ENCODE peak calls at places on chromosomes 5 and 9, in six cellular contexts. T, I, G, C, B and S are unnamed samples.

GRCh38 chr9:15512889-15513288 is 2.1 kb upstream of the PSIP1 start:
- DNase-seq in C (no peak), B (no peak), T (no peak), I (no peak), G (no peak), S (no peak)

GRCh38 chr9:109166771-109167601 is at the start of gene FRRS1L:
- DNase-seq in T (no peak), B (no peak), I (no peak), C (no peak), G (no peak), S (no peak)

GRCh38 chr9:85702881-85703280 is 38.9 kb downstream of the AGTPBP1 start:
- DNase-seq in I (no peak), B (no peak), G (no peak), T (no peak), C (no peak), S (no peak)

GRCh38 chr9:92480332-92480771 is 2.0 kb downstream of the ASPN start:
- DNase-seq in C (no peak), G (no peak), B (no peak), I (peak), T (no peak), S (no peak)

GRCh38 chr5:126358525-126358924 is 64.7 kb upstream of the GRAMD2B start:
- DNase-seq in I (no peak), T (no peak), C (no peak), B (no peak), G (no peak), S (no peak)

GRCh38 chr5:150517272-150518152 is 9.6 kb downstream of the NDST1 start:
- DNase-seq in C (no peak), B (no peak), G (no peak), I (peak), T (no peak), S (no peak)

GRCh38 chr5:113115061-113115460 is 138.5 kb downstream of the DCP2 start:
- DNase-seq in T (no peak), B (no peak), C (no peak), G (no peak), I (no peak), S (no peak)

GRCh38 chr5:57953830-57954229 is 471.2 kb upstream of the ACTBL2 start:
- DNase-seq in G (no peak), I (no peak), C (no peak), B (no peak), T (no peak), S (no peak)

GRCh38 chr5:132662925-132663770 is 5.2 kb downstream of the IL13 start:
- DNase-seq in T (no peak), G (peak), B (no peak), C (no peak), I (no peak), S (no peak)

GRCh38 chr9:122382901-122383850 is 12.4 kb downstream of the PTGS1 start:
- DNase-seq in C (peak), I (no peak), B (no peak), G (no peak), T (no peak), S (no peak)

GRCh38 chr5:32390819-32391591 is 53.5 kb downstream of the ZFR start:
- DNase-seq in B (no peak), I (no peak), G (no peak), C (no peak), T (no peak), S (no peak)

DNA sequence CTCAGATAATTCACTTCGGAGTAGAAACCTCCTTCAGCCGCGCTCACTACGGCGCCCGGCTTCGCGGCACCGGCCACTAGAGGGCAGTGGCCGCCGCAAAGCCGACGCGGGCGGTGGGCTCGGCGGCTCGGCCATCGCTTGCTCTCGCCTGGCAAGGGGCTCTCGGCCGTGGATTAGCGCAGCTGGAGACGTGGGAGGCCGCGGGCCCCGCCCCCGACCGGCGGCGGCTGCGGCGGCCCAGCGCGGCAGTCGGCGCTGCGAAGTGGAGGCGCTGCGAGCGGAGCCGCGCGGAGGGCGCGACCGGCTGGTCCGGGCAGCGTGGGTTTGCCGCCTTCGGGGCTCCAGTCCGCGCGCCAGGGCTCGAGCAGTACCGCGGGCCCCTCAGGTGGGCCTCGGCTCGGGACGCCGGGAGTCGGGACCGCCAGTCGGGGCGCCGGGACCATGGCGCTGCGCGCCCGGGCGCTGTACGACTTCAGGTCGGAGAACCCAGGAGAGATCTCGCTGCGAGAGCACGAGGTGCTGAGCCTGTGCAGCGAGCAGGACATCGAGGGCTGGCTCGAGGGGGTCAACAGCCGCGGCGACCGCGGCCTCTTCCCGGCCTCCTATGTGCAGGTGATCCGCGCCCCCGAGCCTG is at the start of gene SNX18:
- DNase-seq in I (peak), T (peak), B (peak), C (peak), G (peak), S (no peak)
- TF ChIP-seq POLR2AphosphoS5 in I (peak), T (peak), B (no peak), C (peak), G (peak), S (no peak)

GRCh38 chr9:134500931-134501265 is 140.7 kb upstream of the COL5A1 start:
- DNase-seq in I (no peak), G (no peak), C (peak), B (no peak), T (no peak), S (no peak)
- H3K4me3 ChIP-seq in I (no peak), G (no peak), C (no peak), B (no peak), T (no peak), S (no peak)

GRCh38 chr5:72649449-72649848 is 142.2 kb upstream of the ZNF366 start:
- DNase-seq in B (no peak), I (no peak), G (no peak), C (peak), T (no peak), S (no peak)

GRCh38 chr5:72647806-72648205 is 140.6 kb upstream of the ZNF366 start:
- DNase-seq in G (no peak), B (no peak), T (no peak), I (peak), C (no peak), S (no peak)

GRCh38 chr5:72646467-72646866 is 139.3 kb upstream of the ZNF366 start:
- DNase-seq in T (no peak), B (no peak), I (no peak), G (no peak), C (no peak), S (no peak)

GRCh38 chr5:72648511-72648910 is 141.3 kb upstream of the ZNF366 start:
- DNase-seq in T (no peak), C (peak), B (no peak), G (no peak), I (no peak), S (no peak)

GRCh38 chr5:72645447-72645846 is 138.2 kb upstream of the ZNF366 start:
- DNase-seq in B (no peak), C (no peak), I (no peak), G (no peak), T (no peak), S (no peak)
- TF ChIP-seq POLR2AphosphoS5 in B (no peak), C (no peak), I (no peak), G (no peak), T (no peak), S (no peak)

GRCh38 chr9:79686381-79687130 is 114.8 kb downstream of the TLE4 start:
- DNase-seq in B (peak), G (no peak), I (no peak), C (no peak), T (peak), S (no peak)
- H3K4me3 ChIP-seq in B (no peak), G (no peak), I (no peak), C (no peak), T (peak), S (no peak)

DNA sequence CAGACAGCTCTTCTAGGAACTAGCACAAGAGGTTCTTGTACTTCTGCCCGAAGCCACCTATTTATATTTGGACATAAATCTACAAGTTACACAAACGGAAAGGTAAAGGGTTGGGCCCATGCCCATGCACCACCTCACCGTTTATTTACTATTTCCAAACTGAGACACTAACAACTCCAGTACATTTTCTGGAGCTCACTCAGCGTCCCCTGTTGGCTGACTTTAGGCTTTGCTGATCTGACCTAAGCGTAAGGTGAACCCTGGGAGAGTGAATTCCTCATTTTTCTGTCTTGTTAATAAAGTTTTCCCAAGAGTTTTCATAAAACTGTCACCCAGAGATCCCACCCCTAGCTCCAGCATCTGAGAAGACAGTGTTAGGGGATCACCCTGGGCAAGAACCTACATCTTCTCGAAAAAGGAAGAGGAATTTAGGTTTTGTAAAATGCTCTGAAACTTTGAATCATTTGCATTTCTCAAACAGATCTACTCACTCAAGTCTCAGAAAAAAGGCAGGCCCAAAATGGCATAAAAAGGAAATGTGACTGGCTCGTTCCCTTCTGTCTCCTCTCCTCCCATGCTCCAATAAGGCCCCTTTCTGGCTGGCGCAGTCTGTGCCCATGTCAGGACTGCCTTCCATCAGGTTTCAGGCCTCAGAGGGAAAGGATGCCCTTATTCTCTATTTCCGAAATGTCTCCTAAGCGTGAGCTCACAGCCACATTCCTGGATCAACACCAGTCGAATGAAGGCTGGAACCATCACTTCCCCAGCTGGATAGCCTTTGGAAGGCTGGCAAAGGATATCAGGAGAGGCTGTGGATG is 201.3 kb downstream of the FANCC start:
- DNase-seq in I (no peak), T (no peak), B (no peak), G (no peak), C (peak), S (no peak)
- TF ChIP-seq POLR2AphosphoS5 in I (no peak), T (no peak), B (no peak), G (no peak), C (no peak), S (no peak)

GRCh38 chr9:137305788-137306545 is 3.9 kb upstream of the NRARP start:
- DNase-seq in G (peak), I (peak), T (peak), C (no peak), B (peak), S (no peak)
- H3K4me3 ChIP-seq in G (no peak), I (no peak), T (peak), C (peak), B (peak), S (no peak)

DNA sequence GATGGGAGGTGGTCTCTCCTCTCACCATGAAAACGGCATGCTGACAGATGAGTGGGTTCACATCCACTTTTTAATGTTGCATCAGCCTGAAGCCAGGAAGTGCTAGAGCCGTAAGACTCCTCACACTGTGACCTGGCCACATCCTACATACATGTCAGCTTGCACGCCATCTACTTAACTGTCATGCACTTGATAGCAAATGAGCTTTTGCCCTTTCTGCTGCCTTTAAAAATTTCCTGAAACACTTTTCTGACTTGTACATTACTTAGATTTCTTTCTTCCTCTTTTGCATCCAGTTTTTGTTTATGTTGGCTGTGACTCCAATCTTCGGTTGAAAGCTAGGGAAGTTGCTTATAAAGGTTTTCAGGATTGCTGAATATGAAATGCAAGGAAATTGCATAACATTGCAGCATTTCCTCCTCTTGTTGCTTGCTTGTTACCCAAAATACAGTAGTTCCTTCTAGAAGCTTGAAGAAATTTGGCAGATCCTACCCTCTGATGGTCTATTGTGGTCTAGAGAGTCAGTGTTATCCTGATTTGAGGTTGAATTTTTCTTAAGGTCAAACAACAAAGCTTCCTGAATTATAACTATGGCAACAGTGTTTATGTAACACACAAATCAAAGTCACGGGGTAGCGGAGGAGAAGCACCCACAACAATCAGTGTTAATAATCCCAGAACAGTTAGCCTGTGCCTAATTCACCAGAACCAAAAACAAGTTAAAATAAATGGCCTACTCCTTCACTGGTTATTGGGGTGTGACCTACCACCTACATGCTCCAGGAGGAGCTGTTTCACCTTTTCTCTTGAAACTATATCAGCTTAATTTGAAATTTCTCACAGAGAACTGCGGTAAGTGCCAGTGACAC is 232.5 kb downstream of the ARHGAP26 start:
- DNase-seq in B (no peak), I (peak), T (no peak), C (no peak), G (peak), S (peak)
- TF ChIP-seq POLR2AphosphoS5 in B (peak), I (peak), T (no peak), C (peak), G (no peak), S (no peak)

GRCh38 chr5:109406719-109407118 is 3.1 kb downstream of the PJA2 start:
- DNase-seq in I (no peak), G (no peak), B (no peak), C (no peak), T (no peak), S (no peak)
- H3K4me3 ChIP-seq in I (no peak), G (no peak), B (peak), C (no peak), T (peak), S (peak)

DNA sequence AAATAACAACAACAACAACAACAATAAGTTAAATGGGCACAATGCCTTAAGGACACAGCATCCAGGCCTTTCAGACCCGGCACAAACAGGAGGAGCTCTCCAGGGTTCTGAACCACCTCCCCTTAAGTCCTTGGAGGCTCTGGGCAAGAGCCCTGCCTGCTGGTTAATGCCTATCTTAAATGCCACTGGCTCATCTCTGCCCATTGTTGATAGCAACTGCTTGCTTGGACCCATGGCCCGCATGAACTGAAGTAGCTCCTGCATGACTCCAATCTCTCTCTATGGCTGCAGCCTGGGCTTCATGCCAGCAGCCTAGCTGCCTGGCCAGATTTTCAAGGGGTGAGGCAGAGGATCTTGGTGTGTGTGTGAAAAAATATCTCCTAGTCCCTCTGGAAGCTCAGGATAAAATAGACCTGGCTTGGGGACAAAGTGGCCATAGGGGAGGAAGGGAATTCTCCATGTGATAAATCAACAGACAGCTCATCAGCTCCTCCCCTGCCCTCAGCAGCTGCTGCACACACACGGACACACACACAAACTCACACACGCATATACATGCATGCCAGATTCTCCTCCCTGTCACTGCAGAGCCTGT is 27.4 kb downstream of the FAM219A start:
- DNase-seq in C (peak), B (no peak), G (no peak), T (no peak), I (peak), S (no peak)
- TF ChIP-seq POLR2AphosphoS5 in C (no peak), B (no peak), G (no peak), T (no peak), I (no peak), S (no peak)

GRCh38 chr5:176743828-176744583 is 66.4 kb upstream of the UNC5A start:
- DNase-seq in G (peak), I (no peak), B (peak), T (peak), C (no peak), S (no peak)
- H3K4me3 ChIP-seq in G (no peak), I (no peak), B (no peak), T (peak), C (no peak), S (no peak)